ENCODE peak calls at places on chromosome 22, in four cellular contexts. H is neural progenitor cell, T is tibial artery, G is breast epithelium. X is an unnamed sample.

GRCh38 chr22:22082960-22083359 is 100.4 kb upstream of the TOP3B start:
- DNase-seq in H (no peak), T (no peak), G (no peak), X (no peak)

GRCh38 chr22:40415531-40416266 is 45.3 kb downstream of the SGSM3 start:
- DNase-seq in H (no peak), T (no peak), G (no peak), X (no peak)

GRCh38 chr22:40753114-40753513 is 66.0 kb downstream of the SLC25A17 start:
- DNase-seq in H (no peak), T (no peak), G (no peak), X (no peak)

GRCh38 chr22:40631925-40632324 is 4.6 kb downstream of the MRTFA start:
- DNase-seq in H (peak; percentile 50), T (peak; percentile 13), G (no peak), X (no peak)

GRCh38 chr22:32005453-32005852 is 37.6 kb upstream of the SLC5A1 start:
- DNase-seq in H (no peak), T (no peak), G (no peak), X (no peak)

GRCh38 chr22:33853200-33854097 is 66.8 kb downstream of the LARGE1 start:
- DNase-seq in H (peak; percentile 38), T (peak; percentile 81), G (peak; percentile 66), X (no peak)

GRCh38 chr22:22386602-22387385 is 121.7 kb downstream of the ZNF280B start:
- DNase-seq in H (no peak), T (no peak), G (no peak), X (no peak)

GRCh38 chr22:33780761-33781160 is 139.5 kb downstream of the LARGE1 start:
- DNase-seq in H (no peak), T (no peak), G (no peak), X (no peak)

GRCh38 chr22:39501644-39502108 is 414 bp upstream of the MIEF1 start:
- DNase-seq in H (no peak), T (no peak), G (no peak), X (no peak)

GRCh38 chr22:21047035-21047661 is 1.4 kb downstream of the LRRC74B start:
- DNase-seq in H (no peak), T (no peak), G (no peak), X (no peak)

GRCh38 chr22:40238425-40239344 is 61.0 kb downstream of the TNRC6B start:
- DNase-seq in H (no peak), T (peak; percentile 76), G (peak; percentile 64), X (no peak)

GRCh38 chr22:48925450-48925849 is 902.2 kb downstream of the BRD1 start:
- DNase-seq in H (no peak), T (no peak), G (no peak), X (no peak)

GRCh38 chr22:21444701-21445436 is 22.3 kb upstream of the TMEM191C start:
- DNase-seq in H (no peak), T (peak; percentile 54), G (no peak), X (no peak)

GRCh38 chr22:36377022-36377631 is 10.6 kb downstream of the MYH9 start:
- DNase-seq in H (no peak), T (no peak), G (no peak), X (no peak)

GRCh38 chr22:36376265-36376664 is 11.5 kb downstream of the MYH9 start:
- DNase-seq in H (no peak), T (no peak), G (no peak), X (no peak)

GRCh38 chr22:36373258-36373579 is 14.5 kb downstream of the MYH9 start:
- DNase-seq in H (no peak), T (peak; percentile 80), G (peak; percentile 87), X (no peak)

GRCh38 chr22:36375071-36375980 is 12.4 kb downstream of the MYH9 start:
- DNase-seq in H (no peak), T (peak; percentile 81), G (no peak), X (no peak)

DNA sequence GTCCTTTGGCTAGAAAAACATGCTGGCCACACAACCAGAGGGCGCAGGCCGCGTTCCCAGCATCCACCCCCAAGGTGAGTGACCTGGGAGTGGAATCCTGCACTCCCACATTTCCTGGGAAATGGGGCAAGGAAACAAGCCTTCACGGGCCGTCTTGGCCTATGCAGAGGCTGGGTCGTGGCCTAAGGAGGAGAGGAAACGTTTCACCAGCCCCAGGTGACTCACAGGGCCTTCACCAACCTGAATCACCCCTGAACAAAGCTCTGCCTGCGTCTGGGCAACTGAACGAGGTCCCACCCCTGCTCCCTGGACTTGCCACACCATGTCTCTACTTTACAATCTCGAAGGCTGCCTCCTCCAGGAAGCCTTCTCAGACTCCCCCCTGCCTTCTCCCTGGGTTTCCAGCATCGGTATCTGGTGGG is 13.2 kb downstream of the MYH9 start:
- DNase-seq in H (no peak), T (peak; percentile 69), G (no peak), X (no peak)
- H3K27ac ChIP-seq in H (no peak overlapping the region), T (peak overlapping the region; percentile 95), G (peak overlapping the region; percentile 95), X (peak overlapping the region; percentile 90)

DNA sequence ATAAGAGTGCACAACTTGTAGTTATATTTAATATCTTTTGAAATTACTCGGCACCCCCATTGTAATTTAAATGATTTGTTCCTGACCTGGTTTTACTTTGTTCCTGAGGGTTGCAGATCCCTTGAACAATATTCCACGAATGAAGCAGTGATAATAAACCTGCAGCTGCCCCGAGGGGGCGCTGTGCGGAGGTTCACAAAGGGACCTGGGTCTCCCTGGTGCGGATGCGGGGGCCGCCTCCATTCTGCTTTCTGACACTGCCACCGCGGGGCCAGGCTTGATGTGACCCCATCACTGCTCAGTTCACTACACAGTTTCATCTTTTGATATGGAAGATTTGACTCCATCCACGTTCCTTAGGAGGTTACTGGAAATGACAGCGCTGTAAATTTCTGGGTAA is 62.9 kb upstream of the PRODH start:
- DNase-seq in H (peak; percentile 80), T (no peak), G (no peak), X (no peak)
- TF ChIP-seq CTCF in H (peak; percentile 89), T (no peak), G (no peak), X (no peak)

GRCh38 chr22:26848244-26848920 is 191.0 kb downstream of the MIAT start:
- DNase-seq in H (peak; percentile 43), T (peak; percentile 76), G (no peak), X (peak; percentile 65)

GRCh38 chr22:26847046-26847445 is 189.7 kb downstream of the MIAT start:
- DNase-seq in H (no peak), T (no peak), G (no peak), X (no peak)

GRCh38 chr22:26849575-26849974 is 192.2 kb downstream of the MIAT start:
- DNase-seq in H (no peak), T (no peak), G (no peak), X (no peak)

GRCh38 chr22:26846645-26847044 is 189.3 kb downstream of the MIAT start:
- DNase-seq in H (no peak), T (no peak), G (no peak), X (no peak)

GRCh38 chr22:26847816-26848215 is 190.4 kb downstream of the MIAT start:
- DNase-seq in H (no peak), T (no peak), G (no peak), X (peak; percentile 46)
- H3K27ac ChIP-seq in H (no peak overlapping the region), T (no peak overlapping the region), G (no peak overlapping the region), X (no peak overlapping the region)

DNA sequence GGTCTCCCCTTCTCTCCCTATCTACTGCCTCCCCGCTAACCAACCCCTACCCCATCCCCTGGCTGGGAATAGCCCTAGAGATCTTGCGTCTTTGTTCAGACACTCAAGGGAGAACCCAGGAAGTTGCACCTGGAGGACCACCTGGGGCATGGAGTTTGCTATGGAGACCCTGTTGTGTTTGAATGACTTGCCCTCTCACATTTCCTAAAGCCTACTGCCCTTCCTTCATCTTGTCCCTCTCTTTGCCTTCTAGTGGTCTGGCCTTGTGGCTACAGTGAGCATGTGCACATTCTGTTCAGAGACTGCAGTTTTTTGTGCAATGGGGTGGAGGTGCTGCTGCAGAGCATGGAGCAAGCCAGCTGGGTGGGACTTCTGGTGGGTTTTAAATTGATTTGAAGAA is 42.5 kb downstream of the ZNRF3 start:
- DNase-seq in H (no peak), T (no peak), G (no peak), X (no peak)
- TF ChIP-seq CTCF in H (no peak), T (no peak), G (no peak), X (no peak)

DNA sequence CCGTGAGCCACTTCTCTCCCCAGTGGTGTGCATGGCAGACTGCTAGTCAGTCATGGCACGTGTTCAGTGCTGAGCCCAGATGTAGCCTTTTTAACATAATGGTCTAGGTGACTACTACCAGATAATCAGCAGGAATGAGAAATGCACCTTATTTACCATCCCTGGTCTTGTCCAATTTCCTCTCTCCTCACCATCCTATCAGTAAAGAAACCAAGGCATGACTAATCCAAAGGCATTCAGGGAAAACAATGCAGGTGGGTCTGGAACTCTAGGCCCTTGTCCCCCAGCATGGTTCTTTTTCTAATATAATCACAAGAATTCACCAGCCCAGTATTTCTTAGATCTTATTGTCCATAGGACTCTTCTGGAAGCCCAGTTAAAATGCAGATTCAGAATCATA is 14.6 kb upstream of the WBP2NL start:
- DNase-seq in H (no peak), T (no peak), G (no peak), X (no peak)
- H3K27ac ChIP-seq in H (no peak overlapping the region), T (no peak overlapping the region), G (peak overlapping the region; percentile 48), X (no peak overlapping the region)

GRCh38 chr22:43144949-43145348 is 1.8 kb upstream of the MCAT start:
- DNase-seq in H (no peak), T (no peak), G (peak; percentile 51), X (no peak)
- TF ChIP-seq CTCF in H (no peak), T (no peak), G (no peak), X (no peak)

GRCh38 chr22:50705219-50705691 is 32.6 kb downstream of the SHANK3 start:
- DNase-seq in H (peak; percentile 98), T (no peak), G (no peak), X (no peak)
- H3K27ac ChIP-seq in H (no peak overlapping the region), T (no peak overlapping the region), G (no peak overlapping the region), X (no peak overlapping the region)

GRCh38 chr22:35329114-35329847 is 29.6 kb downstream of the TOM1 start:
- DNase-seq in H (no peak), T (no peak), G (no peak), X (no peak)
- TF ChIP-seq CTCF in H (no peak), T (no peak), G (no peak), X (no peak)

X was measured in coronary artery.